ENCODE peak calls at places on chromosomes 2 and 18, in ten cellular contexts. S is GM12878, P is lung, F is prostate gland, D is heart right ventricle, E is A549, U is heart left ventricle, R is DND-41, M is lower lobe of right lung, W is IMR-90. G is an unnamed sample. For H3K4me1, the result is how much of the 10 kb centered on the place peaks cover.

GRCh38 chr2:183248866-183249567 is 124.8 kb downstream of the NUP35 start:
- DNase-seq in S (no peak), P (no peak), F (no peak), D (no peak), E (peak), U (no peak), R (no peak), M (no peak), W (peak), G (no peak)

GRCh38 chr18:26556573-26556972 is 8.2 kb upstream of the KCTD1 start:
- DNase-seq in S (peak), P (no peak), F (no peak), D (no peak), E (no peak), U (no peak), R (no peak), M (no peak), W (no peak), G (no peak)

GRCh38 chr2:236661762-236662110 is 92.1 kb downstream of the ACKR3 start:
- DNase-seq in S (no peak), P (no peak), F (no peak), D (no peak), E (no peak), U (no peak), R (no peak), M (no peak), W (no peak), G (no peak)

GRCh38 chr2:57080035-57080434 is 896.2 kb downstream of the CCDC85A start:
- DNase-seq in S (no peak), P (no peak), F (no peak), D (no peak), E (peak), U (no peak), R (no peak), M (no peak), W (no peak), G (no peak)

GRCh38 chr2:120736202-120736954 is 710 bp downstream of the GLI2 start:
- DNase-seq in S (no peak), P (peak), F (no peak), D (no peak), E (peak), U (no peak), R (no peak), M (no peak), W (no peak), G (no peak)

GRCh38 chr2:239820836-239821693 is 204.1 kb downstream of the NDUFA10 start:
- DNase-seq in S (no peak), P (peak), F (no peak), D (peak), E (no peak), U (peak), R (no peak), M (no peak), W (no peak), G (no peak)

GRCh38 chr2:61096438-61096837 is 30.8 kb downstream of the SANBR start:
- DNase-seq in S (no peak), P (no peak), F (no peak), D (no peak), E (no peak), U (no peak), R (no peak), M (no peak), W (no peak), G (no peak)

GRCh38 chr2:170396799-170397459 is 219.0 kb downstream of the MYO3B start:
- DNase-seq in S (no peak), P (no peak), F (no peak), D (no peak), E (no peak), U (no peak), R (no peak), M (no peak), W (peak), G (no peak)

GRCh38 chr18:35267161-35267651 is 22.8 kb downstream of the ZSCAN30 start:
- DNase-seq in S (no peak), P (peak), F (peak), D (peak), E (no peak), U (peak), R (peak), M (peak), W (no peak), G (peak)

GRCh38 chr2:227871375-227871788 is at the start of gene DAW1:
- DNase-seq in S (no peak), P (peak), F (no peak), D (peak), E (no peak), U (peak), R (no peak), M (peak), W (peak), G (no peak)

GRCh38 chr18:21669736-21670135 is 34.8 kb downstream of the ABHD3 start:
- DNase-seq in S (no peak), P (no peak), F (no peak), D (no peak), E (no peak), U (no peak), R (no peak), M (no peak), W (no peak), G (no peak)

GRCh38 chr2:100630473-100630977 is 67.7 kb downstream of the PDCL3 start:
- DNase-seq in S (no peak), P (no peak), F (no peak), D (no peak), E (no peak), U (no peak), R (no peak), M (no peak), W (no peak), G (no peak)

GRCh38 chr2:127598711-127599110 is 47.2 kb upstream of the GPR17 start:
- DNase-seq in S (no peak), P (no peak), F (no peak), D (no peak), E (no peak), U (no peak), R (no peak), M (no peak), W (no peak), G (no peak)

GRCh38 chr18:73617981-73618380 is 529.7 kb downstream of the FBXO15 start:
- DNase-seq in S (no peak), P (no peak), F (no peak), D (no peak), E (no peak), U (no peak), R (no peak), M (no peak), W (no peak), G (no peak)

GRCh38 chr2:222861411-222862067 is 703 bp downstream of the ACSL3 start:
- DNase-seq in S (no peak), P (peak), F (no peak), D (peak), E (no peak), U (peak), R (peak), M (peak), W (no peak), G (peak)

GRCh38 chr2:214069254-214069653 is 341.6 kb upstream of the VWC2L start:
- DNase-seq in S (no peak), P (no peak), F (peak), D (no peak), E (peak), U (no peak), R (peak), M (no peak), W (peak), G (no peak)

GRCh38 chr2:238846503-238847431 is 1.1 kb upstream of the TWIST2 start:
- DNase-seq in S (no peak), P (peak), F (no peak), D (no peak), E (no peak), U (no peak), R (no peak), M (peak), W (no peak), G (no peak)

GRCh38 chr18:54233761-54234160 is 9.3 kb upstream of the MBD2 start:
- DNase-seq in S (no peak), P (no peak), F (no peak), D (no peak), E (no peak), U (no peak), R (no peak), M (no peak), W (no peak), G (no peak)

GRCh38 chr2:55500025-55500424 is 19.5 kb upstream of the CFAP36 start:
- DNase-seq in S (no peak), P (no peak), F (no peak), D (no peak), E (peak), U (no peak), R (no peak), M (no peak), W (peak), G (no peak)

GRCh38 chr2:206480161-206480560 is 36.8 kb downstream of the ADAM23 start:
- DNase-seq in S (no peak), P (no peak), F (no peak), D (no peak), E (no peak), U (no peak), R (no peak), M (no peak), W (peak), G (no peak)

DNA sequence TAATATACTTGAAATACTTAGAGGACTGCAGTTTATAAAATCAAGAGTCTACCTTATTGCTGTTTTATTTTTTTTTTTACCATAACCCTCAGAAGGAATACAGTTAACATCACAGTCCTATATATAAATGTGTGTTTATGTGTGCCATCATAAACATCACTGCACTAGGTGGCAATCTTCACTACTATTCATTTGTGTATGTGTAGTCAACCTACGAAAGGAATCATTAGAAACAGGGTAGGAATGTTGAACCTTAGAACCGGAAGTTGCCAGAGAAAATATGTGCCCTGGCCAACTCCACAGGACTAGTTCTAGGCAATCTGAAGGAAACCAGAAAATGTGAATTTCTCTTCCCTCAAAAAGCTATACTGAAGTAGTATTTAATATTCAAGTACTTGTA is 3.4 kb downstream of the GEN1 start:
- DNase-seq in S (no peak), P (no peak), F (no peak), D (no peak), E (no peak), U (no peak), R (no peak), M (no peak), W (peak), G (no peak)
- TF ChIP-seq CTCF in S (no peak), P (no peak), F (no peak), D (no peak), E (no peak), U (no peak), R (no peak), M (no peak), W (no peak), G (no peak)

DNA sequence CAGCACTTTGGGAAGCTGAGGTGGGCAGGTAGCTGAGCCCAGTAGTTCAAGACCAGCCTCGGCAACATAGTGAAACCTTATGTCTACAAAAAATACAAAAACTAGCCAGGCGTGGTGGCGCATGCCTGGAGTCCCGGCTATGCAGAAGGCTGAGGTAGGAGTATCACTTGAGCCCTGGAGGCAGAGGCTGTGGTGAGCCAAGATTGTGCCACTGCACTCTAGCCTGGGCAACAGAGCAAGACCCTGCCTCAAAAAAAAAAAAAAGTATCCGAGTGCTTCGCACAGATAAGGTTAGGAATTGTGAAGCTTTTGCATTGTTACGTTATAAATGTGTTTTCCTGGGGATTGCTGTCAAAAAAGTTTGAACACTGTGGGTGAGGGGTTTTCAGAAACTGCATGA is 4.1 kb downstream of the CTDSP1 start:
- DNase-seq in S (no peak), P (no peak), F (no peak), D (no peak), E (no peak), U (no peak), R (no peak), M (no peak), W (no peak), G (no peak)
- H3K4me1 ChIP-seq in S (under half), P (under half), F (under half), D (half or more), E (under half), U (half or more), R (half or more), M (half or more), W (under half), G (half or more)

DNA sequence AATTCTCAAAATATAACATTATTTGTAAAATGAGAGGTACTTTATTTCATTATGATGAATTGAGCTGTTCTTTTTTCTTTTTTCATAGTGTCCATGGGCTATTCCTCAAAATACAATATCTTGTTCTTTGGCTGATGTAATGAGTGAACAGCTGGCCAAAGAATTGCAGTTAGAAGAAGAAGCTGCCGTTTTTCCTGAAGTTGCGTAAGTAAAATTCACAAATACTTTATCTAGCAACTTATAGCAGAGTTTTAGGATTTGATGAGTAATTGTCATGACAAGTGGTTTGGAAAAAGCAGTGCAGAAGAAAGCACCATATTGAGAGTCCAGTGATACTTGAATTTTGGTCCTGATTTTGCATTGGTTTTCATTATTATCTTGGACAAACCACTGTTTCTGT is 9.8 kb downstream of the RIOK3 start:
- DNase-seq in S (no peak), P (no peak), F (no peak), D (no peak), E (no peak), U (no peak), R (no peak), M (no peak), W (peak), G (no peak)
- TF ChIP-seq CTCF in S (no peak), P (no peak), F (no peak), D (no peak), E (no peak), U (no peak), R (no peak), M (no peak), W (no peak), G (no peak)

GRCh38 chr2:46344696-46345095 is 47.5 kb downstream of the EPAS1 start:
- DNase-seq in S (no peak), P (no peak), F (no peak), D (no peak), E (no peak), U (no peak), R (no peak), M (no peak), W (no peak), G (no peak)
- H3K4me1 ChIP-seq in S (under half), P (under half), F (under half), D (half or more), E (under half), U (half or more), R (under half), M (half or more), W (under half), G (under half)

DNA sequence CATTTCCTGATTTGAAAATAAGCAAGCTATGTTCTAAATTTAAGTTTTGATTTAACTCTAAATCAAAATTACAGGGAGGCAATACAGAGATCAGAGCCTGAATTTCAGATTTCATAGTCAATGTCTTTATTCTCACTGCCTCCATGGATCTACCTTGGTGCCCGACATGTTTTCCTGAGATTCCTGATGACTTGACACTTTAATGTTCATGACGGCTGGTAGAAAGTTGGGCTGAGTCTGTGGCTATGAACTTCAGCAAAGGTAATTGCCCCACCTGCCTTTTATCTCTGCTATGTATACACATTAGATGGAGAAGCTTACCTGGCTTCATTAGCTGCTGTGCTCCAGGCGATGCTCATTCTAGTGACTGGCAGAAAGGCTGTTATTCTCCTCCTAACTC is 1390.5 kb upstream of the CELF4 start:
- DNase-seq in S (no peak), P (no peak), F (no peak), D (no peak), E (no peak), U (no peak), R (no peak), M (no peak), W (no peak), G (no peak)
- TF ChIP-seq CTCF in S (no peak), P (no peak), F (no peak), D (no peak), E (no peak), U (no peak), R (no peak), M (no peak), W (no peak), G (no peak)

GRCh38 chr2:233381013-233381995 is 27.0 kb downstream of the DGKD start:
- DNase-seq in S (no peak), P (no peak), F (no peak), D (no peak), E (no peak), U (no peak), R (no peak), M (no peak), W (no peak), G (no peak)
- H3K4me1 ChIP-seq in S (half or more), P (under half), F (under half), D (under half), E (half or more), U (under half), R (under half), M (under half), W (under half), G (half or more)

DNA sequence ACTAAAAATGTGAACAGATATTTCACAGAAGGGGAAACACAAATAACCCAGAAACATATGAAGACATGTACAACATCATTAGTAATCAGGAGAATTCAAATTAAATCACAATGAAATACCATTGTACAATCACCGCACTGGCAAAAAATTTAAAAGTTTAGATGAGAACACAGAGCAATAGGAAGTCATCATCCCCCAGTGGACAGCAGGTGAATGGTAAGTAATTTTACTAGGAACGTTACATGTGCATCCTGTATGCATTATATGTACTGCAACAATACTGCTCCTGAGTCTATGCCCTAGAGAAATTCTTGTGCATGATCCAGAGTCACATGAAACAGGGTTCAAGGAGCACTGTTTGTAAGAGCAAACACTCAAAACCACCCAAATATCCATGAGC is 713.8 kb downstream of the NRXN1 start:
- DNase-seq in S (no peak), P (no peak), F (no peak), D (no peak), E (no peak), U (no peak), R (no peak), M (no peak), W (no peak), G (no peak)
- TF ChIP-seq CTCF in S (no peak), P (no peak), F (no peak), D (no peak), E (no peak), U (no peak), R (no peak), M (no peak), W (no peak), G (no peak)

GRCh38 chr2:196249171-196249570 is 77.8 kb upstream of the STK17B start:
- DNase-seq in S (no peak), P (no peak), F (no peak), D (no peak), E (no peak), U (no peak), R (no peak), M (no peak), W (peak), G (no peak)

GRCh38 chr2:196249860-196250259 is 78.5 kb upstream of the STK17B start:
- DNase-seq in S (no peak), P (peak), F (no peak), D (no peak), E (no peak), U (no peak), R (no peak), M (no peak), W (peak), G (no peak)

GRCh38 chr2:196247114-196247978 is 76.0 kb upstream of the STK17B start:
- DNase-seq in S (no peak), P (no peak), F (no peak), D (no peak), E (no peak), U (no peak), R (no peak), M (no peak), W (no peak), G (no peak)

GRCh38 chr2:196248467-196249104 is 77.2 kb upstream of the STK17B start:
- DNase-seq in S (no peak), P (no peak), F (no peak), D (no peak), E (no peak), U (no peak), R (no peak), M (no peak), W (peak), G (no peak)

DNA sequence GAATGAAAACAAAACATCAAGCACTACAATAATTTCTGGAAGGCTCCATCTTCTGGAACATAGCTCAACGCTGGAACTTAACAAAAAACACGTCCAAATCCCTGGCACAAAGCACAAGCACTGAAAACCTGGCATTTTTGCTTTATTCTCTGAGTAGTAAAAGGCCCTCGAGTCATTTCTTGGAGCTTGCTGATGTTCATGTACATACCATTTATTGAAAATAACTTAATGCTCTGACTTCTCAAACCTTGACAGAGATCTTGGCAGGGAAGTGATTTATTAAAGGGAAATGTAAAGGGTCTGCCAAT is 76.6 kb upstream of the STK17B start:
- DNase-seq in S (no peak), P (no peak), F (no peak), D (no peak), E (no peak), U (no peak), R (no peak), M (no peak), W (no peak), G (no peak)
- H3K4me1 ChIP-seq in S (under half), P (under half), F (under half), D (under half), E (under half), U (under half), R (under half), M (under half), W (under half), G (under half)

G was measured in CD8-positive, alpha-beta T cell.